ENCODE peak calls at places on chromosome 9, in nine cellular contexts. One of them, this sample, is unnamed.
A peak's percentile ranks its signal among the peaks of the same experiment; 100 is the strongest.

GRCh38 chr9:131035548-131035947 is 26.6 kb downstream of the LAMC3 start:
- DNase-seq in astrocyte: no peak
- DNase-seq in Peyer's patch: no peak
- DNase-seq in lower lobe of right lung: no peak
- DNase-seq in pancreas: no peak
- DNase-seq in Caco-2: no peak
- DNase-seq in HCT116: no peak
- DNase-seq in Panc1: no peak
- DNase-seq in tibial artery: no peak
- DNase-seq in this sample: no peak

GRCh38 chr9:10957878-10958277 is 345.1 kb upstream of the PTPRD start:
- DNase-seq in astrocyte: no peak
- DNase-seq in Peyer's patch: no peak
- DNase-seq in lower lobe of right lung: no peak
- DNase-seq in pancreas: no peak
- DNase-seq in Caco-2: no peak
- DNase-seq in HCT116: no peak
- DNase-seq in Panc1: no peak
- DNase-seq in tibial artery: no peak
- DNase-seq in this sample: no peak

GRCh38 chr9:128276574-128277270 is 646 bp downstream of the SWI5 start:
- DNase-seq in astrocyte: peak; percentile 36
- DNase-seq in Peyer's patch: no peak
- DNase-seq in lower lobe of right lung: no peak
- DNase-seq in pancreas: no peak
- DNase-seq in Caco-2: no peak
- DNase-seq in HCT116: no peak
- DNase-seq in Panc1: no peak
- DNase-seq in tibial artery: peak; percentile 38
- DNase-seq in this sample: peak; percentile 49

GRCh38 chr9:131868766-131869165 is 128.9 kb upstream of the RAPGEF1 start:
- DNase-seq in astrocyte: no peak
- DNase-seq in Peyer's patch: no peak
- DNase-seq in lower lobe of right lung: no peak
- DNase-seq in pancreas: peak; percentile 36
- DNase-seq in Caco-2: no peak
- DNase-seq in HCT116: no peak
- DNase-seq in Panc1: no peak
- DNase-seq in tibial artery: no peak
- DNase-seq in this sample: peak; percentile 4

GRCh38 chr9:76373173-76373771 is 21.0 kb downstream of the RFK start:
- DNase-seq in astrocyte: peak; percentile 85
- DNase-seq in Peyer's patch: no peak
- DNase-seq in lower lobe of right lung: no peak
- DNase-seq in pancreas: no peak
- DNase-seq in Caco-2: peak; percentile 62
- DNase-seq in HCT116: no peak
- DNase-seq in Panc1: no peak
- DNase-seq in tibial artery: peak; percentile 44
- DNase-seq in this sample: peak; percentile 85

GRCh38 chr9:121369595-121370265 is at the start of gene STOM:
- DNase-seq in astrocyte: peak; percentile 58
- DNase-seq in Peyer's patch: peak; percentile 53
- DNase-seq in lower lobe of right lung: peak; percentile 88
- DNase-seq in pancreas: peak; percentile 82
- DNase-seq in Caco-2: no peak
- DNase-seq in HCT116: no peak
- DNase-seq in Panc1: no peak
- DNase-seq in tibial artery: peak; percentile 91
- DNase-seq in this sample: peak; percentile 94

GRCh38 chr9:36101916-36102741 is 34.4 kb upstream of the GLIPR2 start:
- DNase-seq in astrocyte: peak; percentile 100
- DNase-seq in Peyer's patch: no peak
- DNase-seq in lower lobe of right lung: no peak
- DNase-seq in pancreas: no peak
- DNase-seq in Caco-2: peak; percentile 74
- DNase-seq in HCT116: peak; percentile 66
- DNase-seq in Panc1: peak; percentile 42
- DNase-seq in tibial artery: peak; percentile 58
- DNase-seq in this sample: peak; percentile 100

GRCh38 chr9:137458194-137459146 is 664 bp downstream of the NSMF start:
- DNase-seq in astrocyte: peak; percentile 8
- DNase-seq in Peyer's patch: no peak
- DNase-seq in lower lobe of right lung: peak; percentile 57
- DNase-seq in pancreas: peak; percentile 72
- DNase-seq in Caco-2: no peak
- DNase-seq in HCT116: no peak
- DNase-seq in Panc1: no peak
- DNase-seq in tibial artery: peak; percentile 33
- DNase-seq in this sample: peak; percentile 33

DNA sequence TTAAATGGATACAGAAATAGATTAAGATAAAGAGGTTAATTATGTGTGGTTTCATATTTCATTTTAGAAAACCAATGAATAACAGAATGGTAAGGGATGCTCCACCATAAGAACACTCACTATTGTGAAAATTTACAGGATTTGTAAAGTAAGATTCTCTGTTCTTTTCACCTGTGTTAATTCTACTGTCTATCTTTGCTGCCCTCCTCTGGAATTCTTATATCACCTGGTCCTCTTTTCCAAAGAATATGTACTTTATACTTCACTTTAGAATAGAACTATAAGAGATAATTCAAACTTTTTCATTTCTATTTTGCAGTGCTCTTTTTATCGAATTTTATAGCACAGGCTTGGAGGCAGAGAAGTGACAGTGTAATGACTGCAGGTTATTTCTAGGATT is 213.4 kb downstream of the LURAP1L start:
- DNase-seq in astrocyte: no peak
- DNase-seq in Peyer's patch: no peak
- DNase-seq in lower lobe of right lung: no peak
- DNase-seq in pancreas: no peak
- DNase-seq in Caco-2: no peak
- DNase-seq in HCT116: no peak
- DNase-seq in Panc1: no peak
- DNase-seq in tibial artery: no peak
- DNase-seq in this sample: no peak
- TF ChIP-seq CTCF in astrocyte: no peak
- TF ChIP-seq CTCF in Peyer's patch: no peak
- TF ChIP-seq CTCF in lower lobe of right lung: no peak
- TF ChIP-seq CTCF in pancreas: no peak
- TF ChIP-seq CTCF in Caco-2: no peak
- TF ChIP-seq CTCF in HCT116: no peak
- TF ChIP-seq CTCF in Panc1: no peak
- TF ChIP-seq CTCF in tibial artery: no peak
- TF ChIP-seq CTCF in this sample: no peak

GRCh38 chr9:114806571-114806970 is 732 bp upstream of the TNFSF15 start:
- DNase-seq in astrocyte: no peak
- DNase-seq in Peyer's patch: no peak
- DNase-seq in lower lobe of right lung: no peak
- DNase-seq in pancreas: no peak
- DNase-seq in Caco-2: no peak
- DNase-seq in HCT116: no peak
- DNase-seq in Panc1: no peak
- DNase-seq in tibial artery: no peak
- DNase-seq in this sample: no peak

GRCh38 chr9:114805670-114806551 is at the start of gene TNFSF15:
- DNase-seq in astrocyte: peak; percentile 40
- DNase-seq in Peyer's patch: peak; percentile 57
- DNase-seq in lower lobe of right lung: peak; percentile 70
- DNase-seq in pancreas: peak; percentile 78
- DNase-seq in Caco-2: peak; percentile 80
- DNase-seq in HCT116: no peak
- DNase-seq in Panc1: no peak
- DNase-seq in tibial artery: peak; percentile 19
- DNase-seq in this sample: peak; percentile 56

GRCh38 chr9:114803886-114804285 is 2.0 kb downstream of the TNFSF15 start:
- DNase-seq in astrocyte: peak; percentile 11
- DNase-seq in Peyer's patch: no peak
- DNase-seq in lower lobe of right lung: no peak
- DNase-seq in pancreas: no peak
- DNase-seq in Caco-2: no peak
- DNase-seq in HCT116: no peak
- DNase-seq in Panc1: no peak
- DNase-seq in tibial artery: no peak
- DNase-seq in this sample: peak; percentile 63

GRCh38 chr9:114804504-114804903 is 1.3 kb downstream of the TNFSF15 start:
- DNase-seq in astrocyte: peak; percentile 78
- DNase-seq in Peyer's patch: no peak
- DNase-seq in lower lobe of right lung: no peak
- DNase-seq in pancreas: no peak
- DNase-seq in Caco-2: peak; percentile 86
- DNase-seq in HCT116: peak; percentile 10
- DNase-seq in Panc1: peak; percentile 12
- DNase-seq in tibial artery: no peak
- DNase-seq in this sample: peak; percentile 84

GRCh38 chr9:114803459-114803858 is 2.4 kb downstream of the TNFSF15 start:
- DNase-seq in astrocyte: no peak
- DNase-seq in Peyer's patch: no peak
- DNase-seq in lower lobe of right lung: no peak
- DNase-seq in pancreas: no peak
- DNase-seq in Caco-2: no peak
- DNase-seq in HCT116: no peak
- DNase-seq in Panc1: no peak
- DNase-seq in tibial artery: no peak
- DNase-seq in this sample: no peak
- H3K4me3 ChIP-seq in astrocyte: no peak overlapping the region
- H3K4me3 ChIP-seq in Peyer's patch: peak overlapping the region; percentile 24
- H3K4me3 ChIP-seq in lower lobe of right lung: no peak overlapping the region
- H3K4me3 ChIP-seq in pancreas: no peak overlapping the region
- H3K4me3 ChIP-seq in Caco-2: no peak overlapping the region
- H3K4me3 ChIP-seq in HCT116: no peak overlapping the region
- H3K4me3 ChIP-seq in Panc1: no peak overlapping the region
- H3K4me3 ChIP-seq in tibial artery: no peak overlapping the region
- H3K4me3 ChIP-seq in this sample: no peak overlapping the region

GRCh38 chr9:124280176-124280691 is 22.5 kb downstream of the NEK6 start:
- DNase-seq in astrocyte: peak; percentile 90
- DNase-seq in Peyer's patch: no peak
- DNase-seq in lower lobe of right lung: peak; percentile 64
- DNase-seq in pancreas: no peak
- DNase-seq in Caco-2: no peak
- DNase-seq in HCT116: no peak
- DNase-seq in Panc1: no peak
- DNase-seq in tibial artery: peak; percentile 78
- DNase-seq in this sample: peak; percentile 93

GRCh38 chr9:124277420-124277819 is 19.7 kb downstream of the NEK6 start:
- DNase-seq in astrocyte: no peak
- DNase-seq in Peyer's patch: no peak
- DNase-seq in lower lobe of right lung: no peak
- DNase-seq in pancreas: no peak
- DNase-seq in Caco-2: no peak
- DNase-seq in HCT116: no peak
- DNase-seq in Panc1: no peak
- DNase-seq in tibial artery: no peak
- DNase-seq in this sample: no peak

GRCh38 chr9:124281934-124282351 is 24.2 kb downstream of the NEK6 start:
- DNase-seq in astrocyte: peak; percentile 83
- DNase-seq in Peyer's patch: no peak
- DNase-seq in lower lobe of right lung: peak; percentile 70
- DNase-seq in pancreas: no peak
- DNase-seq in Caco-2: no peak
- DNase-seq in HCT116: no peak
- DNase-seq in Panc1: no peak
- DNase-seq in tibial artery: no peak
- DNase-seq in this sample: no peak

GRCh38 chr9:124278054-124278540 is 20.3 kb downstream of the NEK6 start:
- DNase-seq in astrocyte: no peak
- DNase-seq in Peyer's patch: no peak
- DNase-seq in lower lobe of right lung: peak; percentile 60
- DNase-seq in pancreas: no peak
- DNase-seq in Caco-2: no peak
- DNase-seq in HCT116: no peak
- DNase-seq in Panc1: no peak
- DNase-seq in tibial artery: no peak
- DNase-seq in this sample: no peak

DNA sequence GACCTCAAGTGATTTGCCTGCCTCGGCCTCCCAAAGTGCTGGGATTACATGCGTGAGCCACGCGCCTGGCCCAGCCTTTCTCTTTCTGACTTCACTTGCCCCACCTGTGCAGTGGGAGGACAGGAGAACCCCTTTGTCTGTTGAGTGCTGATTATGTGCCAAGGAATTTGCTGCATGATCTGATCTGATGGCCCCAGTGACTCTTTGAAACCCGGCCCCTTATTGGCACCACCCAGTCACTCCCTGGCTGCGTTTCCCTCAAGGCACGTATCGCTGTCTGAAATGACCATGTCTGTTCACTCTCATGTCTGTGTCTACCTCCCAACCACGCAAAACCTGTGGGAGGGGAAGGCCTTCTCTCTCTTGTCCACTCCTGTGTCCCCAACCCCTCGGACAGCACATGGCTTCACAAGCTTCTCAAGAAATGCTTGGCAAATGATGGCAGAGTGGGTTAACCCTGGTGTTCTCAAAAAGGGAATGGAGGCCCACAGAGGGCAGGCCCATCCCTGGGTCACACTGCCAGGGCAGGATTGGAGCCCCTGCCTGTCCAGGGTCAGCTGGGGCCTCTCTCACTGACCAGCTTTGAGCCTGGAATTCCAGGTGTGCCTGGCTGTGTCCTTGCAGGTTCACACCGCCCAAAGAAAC is 21.9 kb downstream of the NEK6 start:
- DNase-seq in astrocyte: peak; percentile 47
- DNase-seq in Peyer's patch: no peak
- DNase-seq in lower lobe of right lung: no peak
- DNase-seq in pancreas: no peak
- DNase-seq in Caco-2: no peak
- DNase-seq in HCT116: no peak
- DNase-seq in Panc1: no peak
- DNase-seq in tibial artery: no peak
- DNase-seq in this sample: peak; percentile 53
- H3K4me1 ChIP-seq in astrocyte: peaks cover 65% of the 10 kb centered on the region
- H3K4me1 ChIP-seq in Peyer's patch: peaks cover 11% of the 10 kb centered on the region
- H3K4me1 ChIP-seq in lower lobe of right lung: peaks cover 85% of the 10 kb centered on the region
- H3K4me1 ChIP-seq in pancreas: peaks cover 40% of the 10 kb centered on the region
- H3K4me1 ChIP-seq in Caco-2: peaks cover 11% of the 10 kb centered on the region
- H3K4me1 ChIP-seq in HCT116: peaks cover 15% of the 10 kb centered on the region
- H3K4me1 ChIP-seq in Panc1: peaks cover 63% of the 10 kb centered on the region
- H3K4me1 ChIP-seq in tibial artery: peaks cover 83% of the 10 kb centered on the region
- H3K4me1 ChIP-seq in this sample: peaks cover 30% of the 10 kb centered on the region

GRCh38 chr9:86794356-86795046 is 152.8 kb downstream of the GAS1 start:
- DNase-seq in astrocyte: peak; percentile 88
- DNase-seq in Peyer's patch: no peak
- DNase-seq in lower lobe of right lung: no peak
- DNase-seq in pancreas: no peak
- DNase-seq in Caco-2: no peak
- DNase-seq in HCT116: no peak
- DNase-seq in Panc1: no peak
- DNase-seq in tibial artery: no peak
- DNase-seq in this sample: peak; percentile 86

GRCh38 chr9:86796671-86797070 is 150.6 kb downstream of the GAS1 start:
- DNase-seq in astrocyte: no peak
- DNase-seq in Peyer's patch: no peak
- DNase-seq in lower lobe of right lung: no peak
- DNase-seq in pancreas: no peak
- DNase-seq in Caco-2: no peak
- DNase-seq in HCT116: no peak
- DNase-seq in Panc1: no peak
- DNase-seq in tibial artery: no peak
- DNase-seq in this sample: no peak

GRCh38 chr9:86792136-86792535 is 155.2 kb downstream of the GAS1 start:
- DNase-seq in astrocyte: peak; percentile 25
- DNase-seq in Peyer's patch: no peak
- DNase-seq in lower lobe of right lung: no peak
- DNase-seq in pancreas: no peak
- DNase-seq in Caco-2: no peak
- DNase-seq in HCT116: peak; percentile 38
- DNase-seq in Panc1: no peak
- DNase-seq in tibial artery: no peak
- DNase-seq in this sample: no peak

GRCh38 chr9:86795047-86795437 is 152.3 kb downstream of the GAS1 start:
- DNase-seq in astrocyte: no peak
- DNase-seq in Peyer's patch: no peak
- DNase-seq in lower lobe of right lung: peak; percentile 90
- DNase-seq in pancreas: no peak
- DNase-seq in Caco-2: no peak
- DNase-seq in HCT116: no peak
- DNase-seq in Panc1: no peak
- DNase-seq in tibial artery: no peak
- DNase-seq in this sample: peak; percentile 21

GRCh38 chr9:86795861-86796497 is 151.3 kb downstream of the GAS1 start:
- DNase-seq in astrocyte: peak; percentile 60
- DNase-seq in Peyer's patch: no peak
- DNase-seq in lower lobe of right lung: no peak
- DNase-seq in pancreas: no peak
- DNase-seq in Caco-2: no peak
- DNase-seq in HCT116: no peak
- DNase-seq in Panc1: no peak
- DNase-seq in tibial artery: peak; percentile 71
- DNase-seq in this sample: peak; percentile 93
- TF ChIP-seq CTCF in astrocyte: peak; percentile 10
- TF ChIP-seq CTCF in Peyer's patch: no peak
- TF ChIP-seq CTCF in lower lobe of right lung: peak; percentile 9
- TF ChIP-seq CTCF in pancreas: no peak
- TF ChIP-seq CTCF in Caco-2: no peak
- TF ChIP-seq CTCF in HCT116: peak; percentile 0
- TF ChIP-seq CTCF in Panc1: no peak
- TF ChIP-seq CTCF in tibial artery: peak; percentile 25
- TF ChIP-seq CTCF in this sample: peak; percentile 47